ENCODE peak calls at places on chromosomes 6 and 20, in six cellular contexts. One of them, this sample, is unnamed.

GRCh38 chr6:65075705-65076104 is 631.3 kb downstream of the EYS start:
- DNase-seq in T-helper 2 cell: no peak
- DNase-seq in LoVo: no peak
- DNase-seq in NCI-H460: no peak
- DNase-seq in chondrocyte: no peak
- DNase-seq in activated T-cell treated with anti-CD3 and anti-CD28 coated beads for 24 hours: no peak
- DNase-seq in this sample: no peak

GRCh38 chr6:154937306-154938244 is 57.5 kb upstream of the TIAM2 start:
- DNase-seq in chondrocyte: no peak
- DNase-seq in activated T-cell treated with anti-CD3 and anti-CD28 coated beads for 24 hours: no peak
- DNase-seq in T-helper 2 cell: no peak
- DNase-seq in LoVo: no peak
- DNase-seq in NCI-H460: no peak
- DNase-seq in this sample: no peak

GRCh38 chr6:36791085-36791484 is 48.2 kb downstream of the CPNE5 start:
- DNase-seq in activated T-cell treated with anti-CD3 and anti-CD28 coated beads for 24 hours: no peak
- DNase-seq in chondrocyte: no peak
- DNase-seq in NCI-H460: no peak
- DNase-seq in LoVo: no peak
- DNase-seq in T-helper 2 cell: no peak
- DNase-seq in this sample: no peak

GRCh38 chr6:8383584-8383983 is 51.8 kb downstream of the SLC35B3 start:
- DNase-seq in LoVo: no peak
- DNase-seq in T-helper 2 cell: no peak
- DNase-seq in activated T-cell treated with anti-CD3 and anti-CD28 coated beads for 24 hours: no peak
- DNase-seq in NCI-H460: no peak
- DNase-seq in chondrocyte: no peak
- DNase-seq in this sample: no peak

GRCh38 chr6:21914121-21914973 is 320.8 kb downstream of the SOX4 start:
- DNase-seq in LoVo: peak; percentile 56
- DNase-seq in T-helper 2 cell: peak; percentile 27
- DNase-seq in NCI-H460: no peak
- DNase-seq in chondrocyte: no peak
- DNase-seq in activated T-cell treated with anti-CD3 and anti-CD28 coated beads for 24 hours: peak; percentile 28
- DNase-seq in this sample: no peak

GRCh38 chr6:150711584-150712501 is 112.2 kb downstream of the PLEKHG1 start:
- DNase-seq in activated T-cell treated with anti-CD3 and anti-CD28 coated beads for 24 hours: no peak
- DNase-seq in chondrocyte: no peak
- DNase-seq in T-helper 2 cell: no peak
- DNase-seq in LoVo: no peak
- DNase-seq in NCI-H460: peak; percentile 5
- DNase-seq in this sample: no peak

GRCh38 chr20:48797275-48797825 is 30.4 kb downstream of the PREX1 start:
- DNase-seq in T-helper 2 cell: no peak
- DNase-seq in LoVo: no peak
- DNase-seq in chondrocyte: peak; percentile 9
- DNase-seq in activated T-cell treated with anti-CD3 and anti-CD28 coated beads for 24 hours: no peak
- DNase-seq in NCI-H460: no peak
- DNase-seq in this sample: no peak

GRCh38 chr20:51800132-51800721 is 2.1 kb downstream of the SALL4 start:
- DNase-seq in LoVo: peak; percentile 61
- DNase-seq in NCI-H460: peak; percentile 37
- DNase-seq in activated T-cell treated with anti-CD3 and anti-CD28 coated beads for 24 hours: peak; percentile 35
- DNase-seq in T-helper 2 cell: peak; percentile 30
- DNase-seq in chondrocyte: no peak
- DNase-seq in this sample: peak; percentile 24

GRCh38 chr6:169274761-169275160 is 21.1 kb upstream of the THBS2 start:
- DNase-seq in T-helper 2 cell: no peak
- DNase-seq in NCI-H460: no peak
- DNase-seq in chondrocyte: no peak
- DNase-seq in LoVo: no peak
- DNase-seq in activated T-cell treated with anti-CD3 and anti-CD28 coated beads for 24 hours: no peak
- DNase-seq in this sample: no peak

GRCh38 chr20:17024513-17025105 is 202.2 kb upstream of the PCSK2 start:
- DNase-seq in T-helper 2 cell: no peak
- DNase-seq in chondrocyte: no peak
- DNase-seq in NCI-H460: peak; percentile 49
- DNase-seq in activated T-cell treated with anti-CD3 and anti-CD28 coated beads for 24 hours: no peak
- DNase-seq in LoVo: peak; percentile 1
- DNase-seq in this sample: no peak

GRCh38 chr6:33314515-33314942 is 651 bp upstream of the TAPBP start:
- DNase-seq in chondrocyte: no peak
- DNase-seq in LoVo: peak; percentile 51
- DNase-seq in activated T-cell treated with anti-CD3 and anti-CD28 coated beads for 24 hours: peak; percentile 45
- DNase-seq in NCI-H460: no peak
- DNase-seq in T-helper 2 cell: peak; percentile 71
- DNase-seq in this sample: no peak

This sample was measured in Panc1.